ENCODE peak calls at places on chromosomes 13 and 19, in nine cellular contexts. W is effector memory CD8-positive, alpha-beta T cell; J is C1 segment of cervical spinal cord; I is NCI-H2171; B is tibial artery; D is body of pancreas; K is dorsolateral prefrontal cortex; H is mucosa of descending colon; N is stromal cell of bone marrow. C is an unnamed sample.

GRCh38 chr19:56091066-56091490 is 30.0 kb downstream of the ZNF787 start:
- DNase-seq in W (no peak), J (no peak), I (no peak), B (no peak), D (no peak), K (no peak), H (no peak), N (no peak), C (no peak)

GRCh38 chr13:113934576-113934975 is 39.3 kb downstream of the C13orf46 start:
- DNase-seq in W (no peak), J (no peak), I (no peak), B (peak), D (no peak), K (peak), H (no peak), N (no peak), C (no peak)

GRCh38 chr19:40798997-40799557 is at the start of gene EGLN2:
- DNase-seq in W (no peak), J (no peak), I (peak), B (no peak), D (no peak), K (no peak), H (no peak), N (no peak), C (no peak)

GRCh38 chr13:113448885-113449692 is 4.2 kb downstream of the ADPRHL1 start:
- DNase-seq in W (peak), J (no peak), I (peak), B (no peak), D (peak), K (peak), H (peak), N (peak), C (peak)

GRCh38 chr13:70107498-70108271 is at the start of gene ATXN8OS:
- DNase-seq in W (no peak), J (no peak), I (peak), B (no peak), D (no peak), K (no peak), H (no peak), N (no peak), C (no peak)

GRCh38 chr19:16946951-16947940 is 58.4 kb downstream of the F2RL3 start:
- DNase-seq in W (no peak), J (no peak), I (no peak), B (no peak), D (no peak), K (peak), H (no peak), N (no peak), C (no peak)

GRCh38 chr19:46211201-46211881 is 18.2 kb upstream of the IGFL1 start:
- DNase-seq in W (no peak), J (no peak), I (no peak), B (no peak), D (peak), K (no peak), H (no peak), N (no peak), C (peak)

GRCh38 chr19:8120636-8121480 is 28.5 kb downstream of the FBN3 start:
- DNase-seq in W (no peak), J (no peak), I (no peak), B (no peak), D (no peak), K (no peak), H (no peak), N (no peak), C (no peak)

GRCh38 chr19:31392514-31392913 is 43.3 kb upstream of the TSHZ3 start:
- DNase-seq in W (no peak), J (no peak), I (no peak), B (no peak), D (no peak), K (no peak), H (no peak), N (no peak), C (no peak)

GRCh38 chr19:4715529-4716221 is 8.0 kb downstream of the DPP9 start:
- DNase-seq in W (no peak), J (no peak), I (no peak), B (peak), D (peak), K (no peak), H (no peak), N (no peak), C (no peak)